ENCODE peak calls at places on chromosomes 3 and 15, in eight cellular contexts. One of them, this sample, is unnamed.

GRCh38 chr3:197487911-197488391 is 67.8 kb downstream of the BDH1 start:
- ATAC-seq in activated CD8-positive, alpha-beta T cell treated with anti-CD3 and anti-CD28 coated beads for 36 hours: no peak
- ATAC-seq in natural killer cell treated with Interleukin-12 subunit alpha and Interleukin-12 subunit beta and Interleukin-15 and Interleukin-18, amount 100 ng/mL, for 72 hours: no peak
- ATAC-seq in left lung: peak
- ATAC-seq in heart left ventricle: peak
- ATAC-seq in CD4-positive, alpha-beta T cell: no peak
- ATAC-seq in naive thymus-derived CD8-positive, alpha-beta T cell: no peak
- ATAC-seq in psoas muscle: peak
- ATAC-seq in this sample: peak

GRCh38 chr3:54906763-54907162 is 21.1 kb downstream of the LRTM1 start:
- ATAC-seq in activated CD8-positive, alpha-beta T cell treated with anti-CD3 and anti-CD28 coated beads for 36 hours: no peak
- ATAC-seq in natural killer cell treated with Interleukin-12 subunit alpha and Interleukin-12 subunit beta and Interleukin-15 and Interleukin-18, amount 100 ng/mL, for 72 hours: no peak
- ATAC-seq in left lung: no peak
- ATAC-seq in heart left ventricle: peak
- ATAC-seq in CD4-positive, alpha-beta T cell: no peak
- ATAC-seq in naive thymus-derived CD8-positive, alpha-beta T cell: no peak
- ATAC-seq in psoas muscle: peak
- ATAC-seq in this sample: peak

GRCh38 chr15:42919794-42920280 is 741 bp downstream of the TTBK2 start:
- ATAC-seq in activated CD8-positive, alpha-beta T cell treated with anti-CD3 and anti-CD28 coated beads for 36 hours: no peak
- ATAC-seq in natural killer cell treated with Interleukin-12 subunit alpha and Interleukin-12 subunit beta and Interleukin-15 and Interleukin-18, amount 100 ng/mL, for 72 hours: no peak
- ATAC-seq in left lung: peak
- ATAC-seq in heart left ventricle: no peak
- ATAC-seq in CD4-positive, alpha-beta T cell: peak
- ATAC-seq in naive thymus-derived CD8-positive, alpha-beta T cell: peak
- ATAC-seq in psoas muscle: no peak
- ATAC-seq in this sample: peak

GRCh38 chr3:12556243-12556722 is 604 bp upstream of the MKRN2 start:
- ATAC-seq in activated CD8-positive, alpha-beta T cell treated with anti-CD3 and anti-CD28 coated beads for 36 hours: no peak
- ATAC-seq in natural killer cell treated with Interleukin-12 subunit alpha and Interleukin-12 subunit beta and Interleukin-15 and Interleukin-18, amount 100 ng/mL, for 72 hours: no peak
- ATAC-seq in left lung: peak
- ATAC-seq in heart left ventricle: peak
- ATAC-seq in CD4-positive, alpha-beta T cell: no peak
- ATAC-seq in naive thymus-derived CD8-positive, alpha-beta T cell: no peak
- ATAC-seq in psoas muscle: no peak
- ATAC-seq in this sample: peak

GRCh38 chr15:41659855-41660234 is 360 bp upstream of the MGA start:
- ATAC-seq in activated CD8-positive, alpha-beta T cell treated with anti-CD3 and anti-CD28 coated beads for 36 hours: no peak
- ATAC-seq in natural killer cell treated with Interleukin-12 subunit alpha and Interleukin-12 subunit beta and Interleukin-15 and Interleukin-18, amount 100 ng/mL, for 72 hours: peak
- ATAC-seq in left lung: peak
- ATAC-seq in heart left ventricle: peak
- ATAC-seq in CD4-positive, alpha-beta T cell: no peak
- ATAC-seq in naive thymus-derived CD8-positive, alpha-beta T cell: no peak
- ATAC-seq in psoas muscle: peak
- ATAC-seq in this sample: no peak

GRCh38 chr3:177220136-177220974 is 23.1 kb upstream of the TBL1XR1 start:
- ATAC-seq in activated CD8-positive, alpha-beta T cell treated with anti-CD3 and anti-CD28 coated beads for 36 hours: peak
- ATAC-seq in natural killer cell treated with Interleukin-12 subunit alpha and Interleukin-12 subunit beta and Interleukin-15 and Interleukin-18, amount 100 ng/mL, for 72 hours: no peak
- ATAC-seq in left lung: no peak
- ATAC-seq in heart left ventricle: no peak
- ATAC-seq in CD4-positive, alpha-beta T cell: peak
- ATAC-seq in naive thymus-derived CD8-positive, alpha-beta T cell: peak
- ATAC-seq in psoas muscle: no peak
- ATAC-seq in this sample: no peak

GRCh38 chr15:78455749-78456148 is 17.7 kb downstream of the IREB2 start:
- ATAC-seq in activated CD8-positive, alpha-beta T cell treated with anti-CD3 and anti-CD28 coated beads for 36 hours: no peak
- ATAC-seq in natural killer cell treated with Interleukin-12 subunit alpha and Interleukin-12 subunit beta and Interleukin-15 and Interleukin-18, amount 100 ng/mL, for 72 hours: no peak
- ATAC-seq in left lung: peak
- ATAC-seq in heart left ventricle: peak
- ATAC-seq in CD4-positive, alpha-beta T cell: no peak
- ATAC-seq in naive thymus-derived CD8-positive, alpha-beta T cell: no peak
- ATAC-seq in psoas muscle: peak
- ATAC-seq in this sample: peak

GRCh38 chr15:84606653-84607120 is 5.9 kb downstream of the ZSCAN2 start:
- ATAC-seq in activated CD8-positive, alpha-beta T cell treated with anti-CD3 and anti-CD28 coated beads for 36 hours: no peak
- ATAC-seq in natural killer cell treated with Interleukin-12 subunit alpha and Interleukin-12 subunit beta and Interleukin-15 and Interleukin-18, amount 100 ng/mL, for 72 hours: no peak
- ATAC-seq in left lung: no peak
- ATAC-seq in heart left ventricle: no peak
- ATAC-seq in CD4-positive, alpha-beta T cell: no peak
- ATAC-seq in naive thymus-derived CD8-positive, alpha-beta T cell: no peak
- ATAC-seq in psoas muscle: no peak
- ATAC-seq in this sample: no peak

GRCh38 chr3:124851905-124852304 is 35.3 kb downstream of the ITGB5 start:
- ATAC-seq in activated CD8-positive, alpha-beta T cell treated with anti-CD3 and anti-CD28 coated beads for 36 hours: no peak
- ATAC-seq in natural killer cell treated with Interleukin-12 subunit alpha and Interleukin-12 subunit beta and Interleukin-15 and Interleukin-18, amount 100 ng/mL, for 72 hours: no peak
- ATAC-seq in left lung: no peak
- ATAC-seq in heart left ventricle: no peak
- ATAC-seq in CD4-positive, alpha-beta T cell: no peak
- ATAC-seq in naive thymus-derived CD8-positive, alpha-beta T cell: no peak
- ATAC-seq in psoas muscle: no peak
- ATAC-seq in this sample: no peak

GRCh38 chr3:108603689-108604088 is 14.2 kb downstream of the DZIP3 start:
- ATAC-seq in activated CD8-positive, alpha-beta T cell treated with anti-CD3 and anti-CD28 coated beads for 36 hours: peak
- ATAC-seq in natural killer cell treated with Interleukin-12 subunit alpha and Interleukin-12 subunit beta and Interleukin-15 and Interleukin-18, amount 100 ng/mL, for 72 hours: no peak
- ATAC-seq in left lung: no peak
- ATAC-seq in heart left ventricle: no peak
- ATAC-seq in CD4-positive, alpha-beta T cell: peak
- ATAC-seq in naive thymus-derived CD8-positive, alpha-beta T cell: peak
- ATAC-seq in psoas muscle: no peak
- ATAC-seq in this sample: peak

GRCh38 chr3:69214241-69214640 is 91.8 kb upstream of the LMOD3 start:
- ATAC-seq in activated CD8-positive, alpha-beta T cell treated with anti-CD3 and anti-CD28 coated beads for 36 hours: peak
- ATAC-seq in natural killer cell treated with Interleukin-12 subunit alpha and Interleukin-12 subunit beta and Interleukin-15 and Interleukin-18, amount 100 ng/mL, for 72 hours: peak
- ATAC-seq in left lung: no peak
- ATAC-seq in heart left ventricle: no peak
- ATAC-seq in CD4-positive, alpha-beta T cell: no peak
- ATAC-seq in naive thymus-derived CD8-positive, alpha-beta T cell: no peak
- ATAC-seq in psoas muscle: no peak
- ATAC-seq in this sample: peak

GRCh38 chr3:126866175-126866759 is 116.6 kb upstream of the PLXNA1 start:
- ATAC-seq in activated CD8-positive, alpha-beta T cell treated with anti-CD3 and anti-CD28 coated beads for 36 hours: no peak
- ATAC-seq in natural killer cell treated with Interleukin-12 subunit alpha and Interleukin-12 subunit beta and Interleukin-15 and Interleukin-18, amount 100 ng/mL, for 72 hours: no peak
- ATAC-seq in left lung: no peak
- ATAC-seq in heart left ventricle: no peak
- ATAC-seq in CD4-positive, alpha-beta T cell: no peak
- ATAC-seq in naive thymus-derived CD8-positive, alpha-beta T cell: no peak
- ATAC-seq in psoas muscle: peak
- ATAC-seq in this sample: no peak